ENCODE peak calls at places on chromosomes 11 and 22, in five cellular contexts. Y, X, O, A and W are unnamed samples.

GRCh38 chr22:17823226-17823625 is 49.0 kb upstream of the BID start:
- DNase-seq in Y (no peak), X (no peak), A (no peak), O (no peak), W (no peak)

GRCh38 chr22:30855677-30856518 is 112.7 kb downstream of the MORC2 start:
- DNase-seq in A (peak; percentile 1), Y (no peak), O (no peak), X (no peak), W (no peak)

GRCh38 chr22:30178180-30179126 is 68.1 kb downstream of the LIF start:
- DNase-seq in X (no peak), Y (no peak), A (no peak), O (no peak), W (no peak)

GRCh38 chr11:45145421-45146071 is 893 bp upstream of the PRDM11 start:
- DNase-seq in X (peak; percentile 23), O (no peak), Y (no peak), A (no peak), W (peak; percentile 23)

GRCh38 chr22:47328550-47329243 is 566.2 kb downstream of the TBC1D22A start:
- DNase-seq in X (peak; percentile 87), Y (peak; percentile 76), O (peak; percentile 5), A (peak; percentile 18), W (peak; percentile 95)

GRCh38 chr11:44804449-44805151 is 77.8 kb downstream of the TSPAN18 start:
- DNase-seq in A (no peak), O (no peak), X (no peak), Y (no peak), W (no peak)

GRCh38 chr22:17742528-17742902 is 31.8 kb downstream of the BID start:
- DNase-seq in Y (peak; percentile 71), X (peak; percentile 49), O (peak; percentile 63), A (peak; percentile 92), W (peak; percentile 70)

GRCh38 chr11:73141309-73142127 is 600 bp downstream of the FCHSD2 start:
- DNase-seq in A (peak; percentile 34), O (peak; percentile 47), Y (peak; percentile 73), X (peak; percentile 79), W (peak; percentile 93)

GRCh38 chr11:78798567-78799170 is 224.0 kb upstream of the NARS2 start:
- DNase-seq in A (peak; percentile 67), X (peak; percentile 59), O (peak; percentile 25), Y (peak; percentile 52), W (peak; percentile 76)

GRCh38 chr11:59573216-59573615 is 42.4 kb downstream of the OSBP start:
- DNase-seq in Y (no peak), X (peak; percentile 32), A (no peak), O (no peak), W (no peak)

GRCh38 chr11:6206456-6207180 is 1.3 kb downstream of the C11orf42 start:
- DNase-seq in O (no peak), Y (no peak), A (no peak), X (no peak), W (no peak)

GRCh38 chr11:1493650-1494244 is 7.2 kb upstream of the MOB2 start:
- DNase-seq in X (peak; percentile 12), Y (no peak), A (no peak), O (no peak), W (no peak)

GRCh38 chr11:111922803-111923202 is 4.1 kb downstream of the C11orf52 start:
- DNase-seq in A (no peak), Y (no peak), X (peak; percentile 44), O (peak; percentile 41), W (no peak)

GRCh38 chr11:97022942-97023341 is 633.1 kb downstream of the JRKL start:
- DNase-seq in Y (no peak), X (no peak), A (no peak), O (no peak), W (no peak)

GRCh38 chr11:113773092-113773415 is 438 bp downstream of the ZW10 start:
- DNase-seq in O (peak; percentile 6), A (peak; percentile 48), Y (no peak), X (no peak), W (peak; percentile 39)

GRCh38 chr22:50401907-50402306 is 58.8 kb downstream of the PPP6R2 start:
- DNase-seq in Y (no peak), O (no peak), X (no peak), A (no peak), W (no peak)

GRCh38 chr22:50400406-50400805 is 57.3 kb downstream of the PPP6R2 start:
- DNase-seq in X (no peak), A (no peak), O (no peak), Y (no peak), W (no peak)

GRCh38 chr22:50400931-50401330 is 57.8 kb downstream of the PPP6R2 start:
- DNase-seq in Y (no peak), X (no peak), O (no peak), A (no peak), W (no peak)

GRCh38 chr22:50406416-50407170 is 63.5 kb downstream of the PPP6R2 start:
- DNase-seq in Y (no peak), O (no peak), A (no peak), X (no peak), W (no peak)

DNA sequence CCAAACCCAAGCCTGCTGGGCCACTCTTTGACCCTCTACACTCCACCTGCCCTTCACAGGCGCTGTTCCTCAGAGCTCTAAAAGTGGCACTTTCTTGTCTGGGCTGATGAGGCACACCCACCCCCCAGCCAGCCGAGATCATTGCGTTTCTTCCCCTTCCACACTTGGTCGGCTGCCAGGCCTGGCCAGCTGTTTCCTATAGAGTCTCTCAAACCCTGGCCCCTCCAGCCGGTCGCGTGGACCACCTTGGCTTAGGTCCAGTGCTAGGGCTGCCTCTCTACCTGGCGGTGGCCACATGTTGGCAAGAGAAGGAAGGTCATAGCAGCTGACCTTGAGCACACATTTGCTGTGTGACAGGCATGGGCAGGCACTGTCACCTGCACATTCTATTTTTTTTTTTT is 60.6 kb downstream of the PPP6R2 start:
- DNase-seq in Y (no peak), X (peak; percentile 87), O (no peak), A (no peak), W (no peak)
- TF ChIP-seq MYC in Y (no peak), X (no peak), O (no peak), A (no peak), W (no peak)

DNA sequence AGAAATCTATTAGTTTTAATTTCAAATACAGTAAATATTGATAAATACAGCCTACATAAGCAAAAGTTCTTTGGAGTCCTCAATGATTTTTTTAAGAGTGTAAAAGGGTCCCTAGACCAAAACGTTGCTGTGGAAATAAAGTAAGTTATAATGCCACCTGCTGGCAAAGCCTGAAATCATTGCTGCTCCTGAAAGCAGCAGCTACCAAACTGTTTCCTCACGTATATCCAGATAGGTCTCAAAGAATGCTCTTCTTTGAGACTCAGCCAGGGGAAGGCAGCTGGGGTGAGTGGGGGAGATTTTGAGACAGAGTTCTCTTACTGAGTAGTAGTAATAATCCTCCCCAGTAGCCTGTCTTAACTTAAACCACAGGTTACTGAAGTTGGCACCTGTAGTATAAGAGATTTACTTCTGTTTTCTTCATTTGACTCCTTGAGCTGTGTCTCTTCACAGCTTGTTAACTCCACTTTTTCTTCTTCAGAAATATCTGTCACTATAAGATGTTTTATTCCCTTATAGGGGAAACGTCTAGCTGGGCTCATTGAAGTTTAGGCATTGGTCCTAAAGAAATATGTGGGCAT is 78.1 kb downstream of the BTBD10 start:
- DNase-seq in O (peak; percentile 25), A (peak; percentile 23), X (peak; percentile 65), Y (peak; percentile 46), W (peak; percentile 45)
- TF ChIP-seq MYC in O (no peak), A (no peak), X (no peak), Y (no peak), W (no peak)

GRCh38 chr11:70046089-70046488 is 32.0 kb upstream of the ANO1 start:
- DNase-seq in A (no peak), Y (no peak), O (no peak), X (no peak), W (no peak)
- TF ChIP-seq MYC in A (no peak), Y (no peak), O (no peak), X (no peak), W (no peak)

GRCh38 chr11:12695221-12695794 is 21.1 kb downstream of the TEAD1 start:
- DNase-seq in A (no peak), O (no peak), Y (no peak), X (no peak), W (no peak)

GRCh38 chr11:12698049-12698448 is 23.8 kb downstream of the TEAD1 start:
- DNase-seq in X (no peak), A (no peak), O (no peak), Y (no peak), W (no peak)

GRCh38 chr11:12694182-12694531 is 19.9 kb downstream of the TEAD1 start:
- DNase-seq in O (no peak), X (no peak), Y (peak; percentile 56), A (no peak), W (no peak)

GRCh38 chr11:12695878-12696277 is 21.7 kb downstream of the TEAD1 start:
- DNase-seq in Y (no peak), A (no peak), X (no peak), O (no peak), W (no peak)

GRCh38 chr11:12696911-12697581 is 22.8 kb downstream of the TEAD1 start:
- DNase-seq in O (no peak), Y (no peak), X (no peak), A (no peak), W (no peak)
- TF ChIP-seq MYC in O (no peak), Y (no peak), X (no peak), A (no peak), W (no peak)

DNA sequence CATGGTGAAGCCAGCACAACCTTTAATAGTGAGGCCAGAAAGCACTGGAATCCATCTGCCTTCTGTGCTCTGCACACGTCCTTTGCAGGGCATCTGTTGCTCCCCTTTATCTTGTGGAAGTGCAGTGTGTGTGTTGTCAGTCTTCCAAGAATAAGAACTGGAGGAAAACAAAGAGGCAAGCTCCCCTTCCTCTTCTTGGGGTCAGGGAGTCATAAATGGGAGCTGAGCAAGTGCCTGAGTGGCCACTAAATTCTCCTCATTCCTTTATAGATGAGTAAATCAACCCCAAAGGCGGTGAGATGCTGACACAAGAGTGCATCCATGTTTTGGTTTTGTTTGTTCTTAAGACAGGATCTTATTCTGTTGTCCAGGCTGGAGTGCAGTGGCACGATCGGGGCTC is 38.3 kb downstream of the WT1 start:
- DNase-seq in A (no peak), X (no peak), Y (no peak), O (no peak), W (no peak)
- TF ChIP-seq MYC in A (no peak), X (no peak), Y (no peak), O (no peak), W (no peak)

GRCh38 chr11:10490398-10491232 is 35.6 kb downstream of the AMPD3 start:
- DNase-seq in A (peak; percentile 83), O (peak; percentile 68), X (peak; percentile 89), Y (peak; percentile 88), W (peak; percentile 16)

GRCh38 chr11:10488581-10489443 is 33.7 kb downstream of the AMPD3 start:
- DNase-seq in A (no peak), O (no peak), X (no peak), Y (no peak), W (no peak)

GRCh38 chr11:10488121-10488580 is 33.1 kb downstream of the AMPD3 start:
- DNase-seq in A (no peak), Y (peak; percentile 18), X (no peak), O (no peak), W (no peak)

GRCh38 chr11:10489444-10489785 is 34.4 kb downstream of the AMPD3 start:
- DNase-seq in X (no peak), A (no peak), O (no peak), Y (no peak), W (no peak)

GRCh38 chr11:10490032-10490397 is 35.0 kb downstream of the AMPD3 start:
- DNase-seq in O (no peak), Y (no peak), X (no peak), A (no peak), W (no peak)
- TF ChIP-seq MYC in O (no peak), Y (no peak), X (no peak), A (no peak), W (no peak)